ENCODE peak calls at places on chromosomes 13 and 19, in four cellular contexts. One of them, this sample, is unnamed.
A peak's percentile ranks its signal among the peaks of the same experiment; 100 is the strongest.

GRCh38 chr19:34154401-34154800 is 17.9 kb upstream of the LSM14A start:
- DNase-seq in SK-N-SH: no peak
- DNase-seq in ovary: no peak
- DNase-seq in suprapubic skin: no peak
- DNase-seq in this sample: no peak

GRCh38 chr13:70960841-70961443 is 852.7 kb upstream of the KLHL1 start:
- DNase-seq in SK-N-SH: peak; percentile 23
- DNase-seq in ovary: no peak
- DNase-seq in suprapubic skin: no peak
- DNase-seq in this sample: no peak

GRCh38 chr13:110391273-110391672 is 84.2 kb downstream of the COL4A2 start:
- DNase-seq in ovary: no peak
- DNase-seq in suprapubic skin: no peak
- DNase-seq in SK-N-SH: no peak
- DNase-seq in this sample: no peak

GRCh38 chr19:31271569-31271911 is 77.7 kb downstream of the TSHZ3 start:
- DNase-seq in ovary: no peak
- DNase-seq in SK-N-SH: no peak
- DNase-seq in suprapubic skin: no peak
- DNase-seq in this sample: no peak

GRCh38 chr13:74687452-74688180 is 553.4 kb upstream of the KLF12 start:
- DNase-seq in ovary: no peak
- DNase-seq in suprapubic skin: no peak
- DNase-seq in SK-N-SH: no peak
- DNase-seq in this sample: no peak

GRCh38 chr19:43464089-43464775 is 1.2 kb downstream of the LYPD3 start:
- DNase-seq in SK-N-SH: peak; percentile 87
- DNase-seq in suprapubic skin: peak; percentile 90
- DNase-seq in ovary: peak; percentile 81
- DNase-seq in this sample: peak; percentile 81

GRCh38 chr13:40292108-40292507 is 374.3 kb downstream of the FOXO1 start:
- DNase-seq in ovary: no peak
- DNase-seq in suprapubic skin: no peak
- DNase-seq in SK-N-SH: no peak
- DNase-seq in this sample: no peak

GRCh38 chr19:48325265-48325910 is at the start of gene EMP3:
- DNase-seq in SK-N-SH: no peak
- DNase-seq in ovary: peak; percentile 89
- DNase-seq in suprapubic skin: peak; percentile 92
- DNase-seq in this sample: peak; percentile 86

GRCh38 chr19:54105796-54106195 is 3.1 kb downstream of the NDUFA3 start:
- DNase-seq in suprapubic skin: no peak
- DNase-seq in SK-N-SH: no peak
- DNase-seq in ovary: no peak
- DNase-seq in this sample: no peak

GRCh38 chr13:36965767-36966166 is 33.4 kb downstream of the ALG5 start:
- DNase-seq in suprapubic skin: no peak
- DNase-seq in SK-N-SH: no peak
- DNase-seq in ovary: no peak
- DNase-seq in this sample: no peak

GRCh38 chr19:33260628-33261418 is 35.2 kb upstream of the SLC7A10 start:
- DNase-seq in ovary: no peak
- DNase-seq in SK-N-SH: no peak
- DNase-seq in suprapubic skin: no peak
- DNase-seq in this sample: no peak

GRCh38 chr19:33510728-33511255 is 10.8 kb downstream of the PEPD start:
- DNase-seq in suprapubic skin: no peak
- DNase-seq in SK-N-SH: no peak
- DNase-seq in ovary: no peak
- DNase-seq in this sample: no peak

GRCh38 chr13:105491345-105491744 is 1044.1 kb downstream of the EFNB2 start:
- DNase-seq in suprapubic skin: no peak
- DNase-seq in ovary: no peak
- DNase-seq in SK-N-SH: no peak
- DNase-seq in this sample: no peak

GRCh38 chr19:8155318-8155717 is 5.9 kb upstream of the FBN3 start:
- DNase-seq in suprapubic skin: no peak
- DNase-seq in SK-N-SH: no peak
- DNase-seq in ovary: no peak
- DNase-seq in this sample: no peak

GRCh38 chr13:71492346-71492871 is 374.6 kb downstream of the DACH1 start:
- DNase-seq in suprapubic skin: no peak
- DNase-seq in SK-N-SH: no peak
- DNase-seq in ovary: no peak
- DNase-seq in this sample: no peak

GRCh38 chr13:29266261-29266660 is 329.2 kb downstream of the SLC7A1 start:
- DNase-seq in SK-N-SH: no peak
- DNase-seq in suprapubic skin: no peak
- DNase-seq in ovary: no peak
- DNase-seq in this sample: no peak

GRCh38 chr19:29111581-29111980 is 101.4 kb downstream of the UQCRFS1 start:
- DNase-seq in SK-N-SH: no peak
- DNase-seq in suprapubic skin: no peak
- DNase-seq in ovary: no peak
- DNase-seq in this sample: no peak

GRCh38 chr13:27789495-27790303 is 2.6 kb upstream of the GSX1 start:
- DNase-seq in suprapubic skin: no peak
- DNase-seq in SK-N-SH: no peak
- DNase-seq in ovary: no peak
- DNase-seq in this sample: no peak

GRCh38 chr13:98174321-98174720 is 2.7 kb downstream of the RNF113B start:
- DNase-seq in suprapubic skin: no peak
- DNase-seq in SK-N-SH: no peak
- DNase-seq in ovary: no peak
- DNase-seq in this sample: no peak

GRCh38 chr19:15025237-15025636 is 24.0 kb upstream of the CASP14 start:
- DNase-seq in ovary: no peak
- DNase-seq in SK-N-SH: peak; percentile 33
- DNase-seq in suprapubic skin: no peak
- DNase-seq in this sample: no peak

GRCh38 chr19:5692785-5693194 is 2.7 kb downstream of the RPL36 start:
- DNase-seq in suprapubic skin: no peak
- DNase-seq in ovary: peak; percentile 12
- DNase-seq in SK-N-SH: peak; percentile 28
- DNase-seq in this sample: no peak

GRCh38 chr19:8423821-8424223 is 10.7 kb downstream of the MARCHF2 start:
- DNase-seq in suprapubic skin: peak; percentile 96
- DNase-seq in ovary: peak; percentile 94
- DNase-seq in SK-N-SH: peak; percentile 66
- DNase-seq in this sample: peak; percentile 84

GRCh38 chr13:108922108-108922507 is 292.7 kb downstream of the MYO16 start:
- DNase-seq in ovary: no peak
- DNase-seq in suprapubic skin: no peak
- DNase-seq in SK-N-SH: no peak
- DNase-seq in this sample: no peak

GRCh38 chr13:73859841-73860240 is 274.4 kb downstream of the KLF12 start:
- DNase-seq in SK-N-SH: no peak
- DNase-seq in ovary: no peak
- DNase-seq in suprapubic skin: no peak
- DNase-seq in this sample: no peak

GRCh38 chr13:35767256-35767981 is 290.9 kb upstream of the MAB21L1 start:
- DNase-seq in SK-N-SH: no peak
- DNase-seq in suprapubic skin: no peak
- DNase-seq in ovary: no peak
- DNase-seq in this sample: no peak

GRCh38 chr13:39982745-39983144 is 327.3 kb downstream of the COG6 start:
- DNase-seq in ovary: no peak
- DNase-seq in SK-N-SH: no peak
- DNase-seq in suprapubic skin: no peak
- DNase-seq in this sample: no peak

GRCh38 chr13:104831823-104832222 is 1703.6 kb downstream of the EFNB2 start:
- DNase-seq in ovary: no peak
- DNase-seq in SK-N-SH: no peak
- DNase-seq in suprapubic skin: no peak
- DNase-seq in this sample: no peak

GRCh38 chr19:12825259-12826131 is 8.9 kb downstream of the RTBDN start:
- DNase-seq in suprapubic skin: no peak
- DNase-seq in ovary: no peak
- DNase-seq in SK-N-SH: peak; percentile 88
- DNase-seq in this sample: no peak

GRCh38 chr13:110560606-110561334 is 752 bp downstream of the RAB20 start:
- DNase-seq in suprapubic skin: no peak
- DNase-seq in ovary: no peak
- DNase-seq in SK-N-SH: peak; percentile 71
- DNase-seq in this sample: peak; percentile 38

GRCh38 chr13:29713841-29714240 is 118.4 kb upstream of the SLC7A1 start:
- DNase-seq in SK-N-SH: peak; percentile 33
- DNase-seq in ovary: no peak
- DNase-seq in suprapubic skin: no peak
- DNase-seq in this sample: no peak

DNA sequence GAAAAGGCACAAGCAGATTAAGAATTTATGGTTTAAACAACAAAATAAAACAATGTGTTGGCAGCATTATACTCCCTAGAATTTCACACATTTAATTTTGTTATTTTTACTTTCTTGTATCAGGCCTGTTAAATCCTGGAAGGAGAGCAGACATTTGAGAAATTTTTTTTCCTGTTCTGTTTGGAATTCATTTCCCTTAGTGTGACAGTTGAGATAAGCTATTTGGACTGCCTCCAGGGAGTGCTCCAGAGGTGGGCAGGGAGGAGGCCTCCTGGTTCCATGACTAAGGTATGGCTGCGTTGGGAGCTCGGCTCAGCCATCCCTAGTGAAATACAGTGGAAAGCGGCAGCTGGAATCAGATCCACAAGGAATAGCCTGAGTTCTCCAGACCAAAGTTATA is 185.7 kb downstream of the KCNRG start:
- DNase-seq in SK-N-SH: no peak
- DNase-seq in ovary: no peak
- DNase-seq in suprapubic skin: no peak
- DNase-seq in this sample: no peak
- TF ChIP-seq EP300 in SK-N-SH: no peak
- TF ChIP-seq EP300 in ovary: no peak
- TF ChIP-seq EP300 in suprapubic skin: no peak
- TF ChIP-seq EP300 in this sample: no peak

DNA sequence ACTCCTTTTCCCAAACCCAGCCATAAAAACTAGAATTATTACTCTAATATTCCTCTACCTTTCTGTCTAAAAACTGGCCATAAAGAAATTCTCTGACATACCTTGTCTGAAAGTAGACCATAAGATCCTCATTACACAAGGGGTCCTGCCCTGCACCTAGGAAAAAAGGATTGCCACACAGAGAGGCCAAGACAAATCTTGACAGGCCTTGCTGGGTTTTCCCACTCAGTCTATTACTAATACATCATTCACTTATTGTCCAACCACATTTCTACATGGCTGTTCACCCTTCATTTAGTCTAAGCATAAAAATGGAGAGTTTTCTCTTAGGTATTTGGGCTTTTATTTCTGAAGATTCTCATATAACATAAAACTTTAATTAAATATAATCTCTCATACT is 319.8 kb downstream of the PCDH20 start:
- DNase-seq in ovary: no peak
- DNase-seq in SK-N-SH: no peak
- DNase-seq in suprapubic skin: no peak
- DNase-seq in this sample: no peak
- H3K36me3 ChIP-seq in ovary: no peaks in the 10 kb centered on the region
- H3K36me3 ChIP-seq in SK-N-SH: no peaks in the 10 kb centered on the region
- H3K36me3 ChIP-seq in suprapubic skin: no peaks in the 10 kb centered on the region
- H3K36me3 ChIP-seq in this sample: no peaks in the 10 kb centered on the region

GRCh38 chr19:16901491-16902175 is 12.8 kb downstream of the F2RL3 start:
- DNase-seq in ovary: no peak
- DNase-seq in SK-N-SH: peak; percentile 51
- DNase-seq in suprapubic skin: no peak
- DNase-seq in this sample: no peak
- TF ChIP-seq EP300 in ovary: no peak
- TF ChIP-seq EP300 in SK-N-SH: no peak
- TF ChIP-seq EP300 in suprapubic skin: no peak
- TF ChIP-seq EP300 in this sample: no peak

GRCh38 chr19:2221918-2222317 is 14.2 kb downstream of the PLEKHJ1 start:
- DNase-seq in suprapubic skin: no peak
- DNase-seq in ovary: no peak
- DNase-seq in SK-N-SH: peak; percentile 70
- DNase-seq in this sample: no peak

GRCh38 chr19:2223391-2223790 is 12.7 kb downstream of the PLEKHJ1 start:
- DNase-seq in ovary: no peak
- DNase-seq in suprapubic skin: no peak
- DNase-seq in SK-N-SH: no peak
- DNase-seq in this sample: no peak

GRCh38 chr19:2223959-2224358 is 12.2 kb downstream of the PLEKHJ1 start:
- DNase-seq in suprapubic skin: no peak
- DNase-seq in SK-N-SH: no peak
- DNase-seq in ovary: no peak
- DNase-seq in this sample: no peak

GRCh38 chr19:2219726-2220125 is 16.4 kb downstream of the PLEKHJ1 start:
- DNase-seq in ovary: no peak
- DNase-seq in suprapubic skin: no peak
- DNase-seq in SK-N-SH: no peak
- DNase-seq in this sample: no peak

DNA sequence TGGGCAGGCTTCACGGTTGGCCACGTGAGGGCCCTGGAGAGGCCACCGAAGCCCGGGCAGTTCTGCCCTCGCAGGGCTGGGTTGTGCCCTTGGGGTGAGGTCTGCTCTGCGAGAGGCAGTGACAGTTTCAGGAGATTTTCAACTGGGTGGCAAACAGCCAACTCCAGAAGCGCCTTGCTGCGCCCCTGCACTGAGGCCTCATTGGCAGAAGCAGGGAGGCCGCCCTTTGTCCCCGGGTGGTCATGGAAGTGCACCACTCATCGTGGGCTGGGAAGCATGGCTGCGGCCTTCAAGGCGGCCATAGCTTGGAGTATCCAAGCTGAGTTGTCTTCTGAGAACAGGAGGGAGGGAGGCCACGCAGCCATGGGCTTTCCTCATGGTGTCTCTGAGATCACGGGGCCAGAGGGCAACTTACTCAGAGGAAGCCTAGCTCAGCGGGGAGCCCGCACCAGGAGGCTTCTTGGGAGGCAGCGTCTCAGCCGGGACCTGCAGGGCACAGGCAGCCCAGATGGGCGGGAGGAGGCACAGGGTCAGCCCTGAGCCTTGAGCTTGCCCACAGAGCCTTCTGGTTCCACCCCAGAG is 14.8 kb downstream of the PLEKHJ1 start:
- DNase-seq in ovary: no peak
- DNase-seq in suprapubic skin: no peak
- DNase-seq in SK-N-SH: peak; percentile 75
- DNase-seq in this sample: no peak
- H3K36me3 ChIP-seq in ovary: no peaks in the 10 kb centered on the region
- H3K36me3 ChIP-seq in suprapubic skin: peaks cover 97% of the 10 kb centered on the region
- H3K36me3 ChIP-seq in SK-N-SH: peaks cover 53% of the 10 kb centered on the region
- H3K36me3 ChIP-seq in this sample: no peaks in the 10 kb centered on the region

This sample was measured in transverse colon.